ENCODE peak calls at places on chromosomes 6 and 20, in six cellular contexts. J, F, O, I, L and A are unnamed samples.

GRCh38 chr20:33313686-33314314 is 30.8 kb downstream of the BPIFB1 start:
- DNase-seq in J (no peak), F (no peak), O (no peak), I (no peak), L (no peak), A (no peak)

GRCh38 chr6:71537717-71538116 is 249.1 kb downstream of the OGFRL1 start:
- DNase-seq in J (peak), F (no peak), O (peak), I (no peak), L (no peak), A (peak)

GRCh38 chr6:132445201-132445951 is 44.1 kb upstream of the MOXD1 start:
- DNase-seq in J (peak), F (no peak), O (peak), I (peak), L (no peak), A (peak)

GRCh38 chr20:32968833-32969241 is 35.4 kb downstream of the SUN5 start:
- DNase-seq in J (no peak), F (no peak), O (peak), I (no peak), L (no peak), A (no peak)

GRCh38 chr20:22080985-22081384 is 375.5 kb downstream of the PAX1 start:
- DNase-seq in J (no peak), F (no peak), O (peak), I (no peak), L (no peak), A (no peak)

GRCh38 chr6:170273191-170273590 is 17.7 kb downstream of the DLL1 start:
- DNase-seq in J (no peak), F (no peak), O (no peak), I (no peak), L (no peak), A (no peak)

GRCh38 chr6:77368660-77369313 is 94.5 kb downstream of the HTR1B start:
- DNase-seq in J (peak), F (peak), O (peak), I (no peak), L (no peak), A (peak)

GRCh38 chr6:113871975-113872374 is 14.8 kb downstream of the MARCKS start:
- DNase-seq in J (no peak), F (no peak), O (no peak), I (no peak), L (no peak), A (no peak)

GRCh38 chr20:40336530-40336929 is 352.5 kb downstream of the MAFB start:
- DNase-seq in J (no peak), F (no peak), O (no peak), I (no peak), L (no peak), A (no peak)

GRCh38 chr6:93120154-93120742 is 299.1 kb downstream of the EPHA7 start:
- DNase-seq in J (no peak), F (no peak), O (no peak), I (no peak), L (no peak), A (no peak)

GRCh38 chr6:52233975-52234823 is 10.1 kb downstream of the IL17F start:
- DNase-seq in J (peak), F (peak), O (peak), I (peak), L (peak), A (peak)
- TF ChIP-seq CTCF in J (peak), F (peak), O (peak), I (peak), L (peak), A (peak)

DNA sequence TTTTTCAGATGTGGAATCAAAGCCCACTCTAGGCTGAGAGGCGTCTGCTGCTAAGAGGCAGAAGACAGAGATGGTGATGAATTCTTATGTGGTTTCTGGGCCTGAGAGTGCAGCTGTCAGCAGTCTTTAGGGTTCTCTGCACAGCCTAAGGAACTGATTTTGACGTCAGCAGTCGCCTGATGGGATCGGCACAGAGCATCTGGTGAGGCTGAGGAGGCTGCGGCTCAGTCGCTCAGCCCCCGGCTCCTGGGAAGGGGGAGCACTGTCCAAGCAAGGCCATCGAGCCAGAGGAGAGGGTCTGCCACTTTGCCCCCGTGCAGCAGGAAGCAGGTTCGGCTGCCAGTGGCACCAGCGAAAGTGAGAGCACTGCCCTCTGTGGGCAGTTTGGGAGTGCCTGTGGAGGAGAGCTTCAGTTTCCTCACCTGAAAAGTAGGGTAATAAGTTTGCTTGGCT is 92.5 kb downstream of the TCP11 start:
- DNase-seq in J (peak), F (no peak), O (peak), I (no peak), L (no peak), A (no peak)
- TF ChIP-seq CTCF in J (peak), F (no peak), O (peak), I (peak), L (peak), A (peak)

GRCh38 chr6:129946439-129947140 is 71.8 kb upstream of the L3MBTL3 start:
- DNase-seq in J (no peak), F (no peak), O (no peak), I (no peak), L (no peak), A (no peak)

GRCh38 chr6:129936329-129937165 is 75.4 kb upstream of the TMEM244 start:
- DNase-seq in J (peak), F (no peak), O (peak), I (no peak), L (peak), A (peak)

GRCh38 chr6:129938242-129939020 is 77.3 kb upstream of the TMEM244 start:
- DNase-seq in J (no peak), F (no peak), O (no peak), I (no peak), L (no peak), A (no peak)

GRCh38 chr6:129943637-129944271 is 74.6 kb upstream of the L3MBTL3 start:
- DNase-seq in J (no peak), F (no peak), O (no peak), I (no peak), L (no peak), A (no peak)

DNA sequence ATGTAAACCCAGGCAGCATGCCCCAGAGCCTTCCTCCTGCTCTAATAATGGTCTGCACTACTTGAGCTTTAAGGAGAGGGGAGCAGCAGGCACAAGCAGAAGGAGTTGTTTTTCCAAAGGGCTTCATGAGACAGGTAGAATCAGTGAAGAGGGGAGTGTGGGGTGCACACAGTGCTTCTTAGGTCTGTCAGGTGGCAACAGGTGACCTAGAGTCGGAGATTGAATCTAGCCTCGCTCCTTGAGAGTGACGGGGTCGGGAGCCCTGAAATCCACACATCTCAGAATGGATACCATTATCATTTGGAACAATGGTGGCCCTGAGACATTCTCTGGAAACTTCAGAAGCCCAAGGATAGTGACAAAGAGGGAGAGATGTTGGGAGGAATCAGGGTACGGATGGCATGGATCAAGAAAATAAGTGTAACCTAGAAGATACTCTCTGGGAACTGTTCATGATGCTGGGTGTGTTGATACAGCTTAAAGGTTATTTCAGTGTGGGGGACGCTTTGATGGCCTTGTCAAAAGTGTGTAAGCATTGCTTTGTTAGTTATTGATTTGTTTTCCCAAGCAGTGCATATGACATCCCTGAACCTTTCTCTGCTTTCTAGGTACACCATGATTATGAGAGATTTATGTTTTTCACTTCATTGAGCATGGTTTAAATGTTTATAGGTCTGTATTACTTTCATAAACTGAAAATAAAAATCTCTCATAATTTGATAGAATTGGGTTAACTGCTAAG is 77.8 kb upstream of the L3MBTL3 start:
- DNase-seq in J (no peak), F (no peak), O (no peak), I (no peak), L (no peak), A (no peak)
- TF ChIP-seq CTCF in J (no peak), F (no peak), O (no peak), I (no peak), L (no peak), A (no peak)

GRCh38 chr6:68343901-68344300 is 291.2 kb upstream of the ADGRB3 start:
- DNase-seq in J (peak), F (no peak), O (peak), I (no peak), L (peak), A (no peak)
- TF ChIP-seq CTCF in J (no peak), F (no peak), O (peak), I (peak), L (peak), A (no peak)

GRCh38 chr6:94323853-94324252 is 904.5 kb upstream of the EPHA7 start:
- DNase-seq in J (no peak), F (no peak), O (no peak), I (no peak), L (no peak), A (no peak)
- TF ChIP-seq CTCF in J (no peak), F (no peak), O (no peak), I (peak), L (no peak), A (no peak)

GRCh38 chr6:29376003-29376402 is 912 bp upstream of the OR12D3 start:
- DNase-seq in J (no peak), F (no peak), O (peak), I (no peak), L (no peak), A (no peak)
- TF ChIP-seq CTCF in J (no peak), F (no peak), O (no peak), I (no peak), L (peak), A (no peak)

GRCh38 chr20:17878912-17879602 is 89.5 kb downstream of the SNX5 start:
- DNase-seq in J (no peak), F (no peak), O (no peak), I (no peak), L (no peak), A (no peak)
- TF ChIP-seq CTCF in J (peak), F (no peak), O (peak), I (no peak), L (no peak), A (peak)